ENCODE peak calls at places on chromosome 16, in four cellular contexts. O is RCC 7860, I is KG1, B is activated gamma-delta T cell. J is an unnamed sample.

GRCh38 chr16:73040735-73041402 is 7.1 kb downstream of the ZFHX3 start:
- DNase-seq in B (no peak), I (no peak), O (no peak), J (no peak)

GRCh38 chr16:84633622-84634021 is 14.7 kb upstream of the KLHL36 start:
- DNase-seq in O (no peak), I (no peak), B (no peak), J (no peak)

GRCh38 chr16:85566502-85567100 is 46.5 kb upstream of the GSE1 start:
- DNase-seq in O (no peak), B (no peak), I (no peak), J (no peak)

GRCh38 chr16:57615813-57616212 is 12.6 kb upstream of the ADGRG1 start:
- DNase-seq in O (no peak), B (no peak), I (no peak), J (no peak)

GRCh38 chr16:81723098-81723723 is 55.9 kb upstream of the PLCG2 start:
- DNase-seq in O (peak), B (no peak), I (peak), J (no peak)

GRCh38 chr16:87436225-87437172 is 44.4 kb downstream of the MAP1LC3B start:
- DNase-seq in B (no peak), O (no peak), I (no peak), J (peak)

GRCh38 chr16:54939537-54940278 is 9.0 kb downstream of the IRX5 start:
- DNase-seq in I (no peak), B (no peak), O (no peak), J (no peak)

GRCh38 chr16:56603589-56603988 is 4.8 kb upstream of the MT2A start:
- DNase-seq in O (peak), I (no peak), B (no peak), J (peak)

GRCh38 chr16:66568355-66568754 is 2.1 kb downstream of the CMTM1 start:
- DNase-seq in O (no peak), I (no peak), B (no peak), J (no peak)

GRCh38 chr16:85061566-85061965 is 34.0 kb downstream of the KIAA0513 start:
- DNase-seq in I (no peak), O (no peak), B (no peak), J (no peak)

GRCh38 chr16:66103245-66103644 is 263.2 kb upstream of the CDH5 start:
- DNase-seq in O (no peak), I (no peak), B (no peak), J (no peak)

GRCh38 chr16:65113441-65113840 is 8.4 kb downstream of the CDH11 start:
- DNase-seq in O (no peak), I (no peak), B (no peak), J (no peak)

GRCh38 chr16:4323845-4324478 is 8.1 kb downstream of the GLIS2 start:
- DNase-seq in I (no peak), O (no peak), B (no peak), J (no peak)

GRCh38 chr16:76535-77272 is 1.3 kb upstream of the MPG start:
- DNase-seq in O (peak), B (no peak), I (peak), J (peak)

GRCh38 chr16:2251281-2252111 is at the start of gene ECI1:
- DNase-seq in B (peak), I (peak), O (peak), J (peak)

GRCh38 chr16:81266680-81267095 is 28.2 kb downstream of the BCO1 start:
- DNase-seq in O (no peak), I (no peak), B (no peak), J (no peak)

GRCh38 chr16:79970551-79971236 is 370.2 kb upstream of the MAF start:
- DNase-seq in I (no peak), B (no peak), O (peak), J (no peak)

GRCh38 chr16:9199312-9199711 is 107.9 kb downstream of the HAPSTR1 start:
- DNase-seq in B (no peak), I (no peak), O (no peak), J (no peak)

GRCh38 chr16:81478876-81479496 is 34.4 kb downstream of the CMIP start:
- DNase-seq in I (peak), O (no peak), B (no peak), J (no peak)

GRCh38 chr16:47143677-47144558 is at the start of gene NETO2:
- DNase-seq in I (peak), B (peak), O (peak), J (peak)

GRCh38 chr16:85656351-85657266 is 32.1 kb downstream of the GINS2 start:
- DNase-seq in O (no peak), I (no peak), B (no peak), J (no peak)

GRCh38 chr16:71432906-71433305 is 8.9 kb downstream of the TLE7 start:
- DNase-seq in I (no peak), O (no peak), B (no peak), J (no peak)

GRCh38 chr16:49532243-49532870 is 158.8 kb downstream of the C16orf78 start:
- DNase-seq in B (no peak), I (no peak), O (no peak), J (no peak)

GRCh38 chr16:48492131-48492530 is 106.9 kb upstream of the SIAH1 start:
- DNase-seq in I (no peak), B (no peak), O (no peak), J (no peak)

GRCh38 chr16:685967-686366 is 1.8 kb upstream of the JMJD8 start:
- DNase-seq in O (peak), I (no peak), B (no peak), J (peak)

GRCh38 chr16:9868606-9869149 is 313.6 kb downstream of the GRIN2A start:
- DNase-seq in O (no peak), I (no peak), B (no peak), J (no peak)

GRCh38 chr16:14307623-14308356 is 236.7 kb downstream of the MRTFB start:
- DNase-seq in B (no peak), I (no peak), O (no peak), J (no peak)

GRCh38 chr16:58501242-58502131 is 1.5 kb downstream of the NDRG4 start:
- DNase-seq in O (no peak), I (no peak), B (no peak), J (no peak)

J was measured in upper lobe of left lung.